ENCODE peak calls at places on chromosomes 6 and 20, in eight cellular contexts. P is stimulated activated CD8-positive, alpha-beta memory T cell treated with anti-CD3 and anti-CD28 coated beads, Interleukin-7, amount 100 ng/mL, for 1 hour; X is left ventricle myocardium inferior; W is hepatic stellate cell; K is GM06990; A is omental fat pad; M is hepatocyte; H is activated naive CD4-positive, alpha-beta T cell. V is an unnamed sample.
A peak's percentile ranks its signal among the peaks of the same experiment; 100 is the strongest.

GRCh38 chr6:1481326-1481725 is 92.0 kb downstream of the FOXF2 start:
- DNase-seq in X (no peak), H (no peak), K (no peak), A (no peak), M (no peak), W (peak; percentile 30), P (no peak), V (no peak)

GRCh38 chr6:136609878-136610706 is 59.9 kb upstream of the MAP7 start:
- DNase-seq in X (no peak), M (peak; percentile 69), A (no peak), W (peak; percentile 83), H (no peak), K (no peak), P (no peak), V (peak; percentile 93)

GRCh38 chr20:8798505-8798904 is 270.4 kb upstream of the PLCB4 start:
- DNase-seq in H (no peak), A (no peak), X (no peak), P (no peak), M (no peak), W (no peak), K (no peak), V (no peak)

GRCh38 chr6:154112181-154112809 is 73.3 kb downstream of the OPRM1 start:
- DNase-seq in X (no peak), W (no peak), H (no peak), A (no peak), M (no peak), K (no peak), P (no peak), V (no peak)

GRCh38 chr20:64024141-64024990 is 11.6 kb upstream of the C20orf204 start:
- DNase-seq in X (no peak), A (no peak), M (peak; percentile 72), P (no peak), W (no peak), K (no peak), H (no peak), V (peak; percentile 42)

GRCh38 chr6:30470968-30471367 is 18.3 kb upstream of the HLA-E start:
- DNase-seq in H (no peak), X (no peak), A (no peak), M (no peak), P (no peak), K (no peak), W (no peak), V (no peak)

GRCh38 chr20:31569163-31570020 is 35.7 kb upstream of the ID1 start:
- DNase-seq in H (peak; percentile 34), W (peak; percentile 47), X (peak; percentile 57), A (peak; percentile 70), P (peak; percentile 37), M (peak; percentile 80), K (no peak), V (peak; percentile 81)

GRCh38 chr20:39631557-39631956 is 669.4 kb downstream of the DHX35 start:
- DNase-seq in P (no peak), M (no peak), K (no peak), H (no peak), X (no peak), W (no peak), A (no peak), V (no peak)

GRCh38 chr20:23046431-23046830 is 3.0 kb downstream of the THBD start:
- DNase-seq in X (no peak), H (no peak), M (no peak), W (no peak), K (no peak), P (no peak), A (no peak), V (no peak)

GRCh38 chr20:57953638-57954037 is 243.8 kb upstream of the PMEPA1 start:
- DNase-seq in A (no peak), W (no peak), H (no peak), M (no peak), X (no peak), K (no peak), P (no peak), V (no peak)

GRCh38 chr6:30443657-30444450 is 45.5 kb upstream of the HLA-E start:
- DNase-seq in M (peak; percentile 49), A (no peak), K (no peak), X (no peak), W (peak; percentile 43), H (no peak), P (no peak), V (no peak)

GRCh38 chr6:27532820-27533538 is 60.1 kb upstream of the ZNF184 start:
- DNase-seq in K (no peak), M (no peak), P (no peak), A (no peak), H (no peak), W (no peak), X (no peak), V (no peak)

GRCh38 chr20:46119028-46119546 is 973 bp downstream of the CD40 start:
- DNase-seq in P (no peak), A (no peak), K (peak; percentile 68), M (no peak), X (no peak), H (no peak), W (no peak), V (no peak)

GRCh38 chr6:36625161-36625919 is 31.2 kb downstream of the SRSF3 start:
- DNase-seq in M (no peak), W (peak; percentile 80), X (no peak), K (no peak), P (no peak), A (no peak), H (no peak), V (no peak)

GRCh38 chr20:5636841-5637240 is 113.4 kb upstream of the SHLD1 start:
- DNase-seq in X (no peak), P (no peak), W (no peak), A (no peak), H (no peak), K (no peak), M (no peak), V (no peak)

GRCh38 chr20:40336034-40336433 is 353.0 kb downstream of the MAFB start:
- DNase-seq in M (no peak), H (no peak), A (no peak), P (no peak), W (no peak), K (no peak), X (no peak), V (no peak)

GRCh38 chr6:95231416-95231815 is 345.9 kb upstream of the MANEA start:
- DNase-seq in A (no peak), X (no peak), M (no peak), P (no peak), H (no peak), K (no peak), W (no peak), V (no peak)

V was measured in HT-29.